ENCODE peak calls at places on chromosomes 1 and 21, in ten cellular contexts. V, N, K, U, H, I, T, A, E and L are unnamed samples.

GRCh38 chr1:36342426-36343185 is 19.2 kb upstream of the EVA1B start:
- DNase-seq in V (peak; percentile 71), K (peak; percentile 70), T (no peak), A (peak; percentile 62), E (peak; percentile 77), H (peak; percentile 63), N (peak; percentile 50), I (no peak), U (peak; percentile 62), L (peak; percentile 95)

GRCh38 chr1:112675728-112676381 is 1.4 kb downstream of the MOV10 start:
- DNase-seq in A (no peak), K (no peak), U (no peak), H (no peak), V (peak; percentile 18), T (no peak), I (no peak), E (no peak), N (no peak), L (no peak)

GRCh38 chr1:56797079-56797685 is 22.0 kb downstream of the FYB2 start:
- DNase-seq in K (no peak), E (no peak), A (no peak), I (peak; percentile 84), T (no peak), N (no peak), V (no peak), H (no peak), U (no peak), L (no peak)

GRCh38 chr1:6513296-6513928 is 21.9 kb upstream of the PLEKHG5 start:
- DNase-seq in N (peak; percentile 39), T (no peak), A (no peak), V (peak; percentile 52), H (peak; percentile 21), I (no peak), K (no peak), E (no peak), U (no peak), L (peak; percentile 98)

GRCh38 chr1:112862753-112863426 is 93.1 kb downstream of the SLC16A1 start:
- DNase-seq in N (no peak), I (no peak), A (no peak), V (no peak), K (no peak), T (no peak), U (no peak), E (no peak), H (no peak), L (peak; percentile 93)

GRCh38 chr21:36542312-36543101 is 62.6 kb upstream of the CLDN14 start:
- DNase-seq in K (no peak), N (no peak), H (peak; percentile 94), U (peak; percentile 54), A (no peak), I (peak; percentile 66), E (no peak), V (no peak), T (no peak), L (peak; percentile 92)

GRCh38 chr1:113901171-113901570 is 3.4 kb downstream of the AP4B1 start:
- DNase-seq in I (no peak), T (no peak), H (no peak), E (no peak), V (no peak), N (no peak), A (no peak), U (no peak), K (no peak), L (no peak)

GRCh38 chr21:19935459-19935858 is 1062.8 kb upstream of the NCAM2 start:
- DNase-seq in I (no peak), N (no peak), T (no peak), E (no peak), K (no peak), U (no peak), V (no peak), A (no peak), H (no peak), L (no peak)

GRCh38 chr1:179079113-179079761 is 2.6 kb upstream of the TOR3A start:
- DNase-seq in E (peak; percentile 62), H (peak; percentile 81), N (peak; percentile 78), A (no peak), K (peak; percentile 62), V (peak; percentile 87), U (peak; percentile 77), I (no peak), T (peak; percentile 70), L (peak; percentile 56)

GRCh38 chr1:39573736-39574624 is 2.6 kb downstream of the PABPC4 start:
- DNase-seq in H (no peak), V (peak; percentile 67), K (no peak), E (no peak), U (no peak), T (no peak), N (peak; percentile 32), I (no peak), A (no peak), L (peak; percentile 32)

GRCh38 chr1:181416268-181416855 is 67.0 kb upstream of the CACNA1E start:
- DNase-seq in N (no peak), E (no peak), H (no peak), V (no peak), T (no peak), I (peak; percentile 31), U (no peak), A (no peak), K (no peak), L (no peak)

GRCh38 chr1:7948950-7949349 is 8.3 kb upstream of the TNFRSF9 start:
- DNase-seq in T (peak; percentile 81), I (peak; percentile 45), V (peak; percentile 79), U (no peak), N (peak; percentile 86), H (peak; percentile 26), E (peak; percentile 49), A (no peak), K (peak; percentile 66), L (peak; percentile 86)

GRCh38 chr1:199243423-199244061 is 604.7 kb downstream of the PTPRC start:
- DNase-seq in T (no peak), I (peak; percentile 84), A (no peak), N (peak; percentile 32), K (peak; percentile 71), U (peak; percentile 63), H (peak; percentile 91), E (no peak), V (peak; percentile 32), L (peak; percentile 77)
- H3K4me3 ChIP-seq in T (no peak overlapping the region), I (no peak overlapping the region), A (no peak overlapping the region), N (no peak overlapping the region), K (no peak overlapping the region), U (no peak overlapping the region), H (no peak overlapping the region), E (no peak overlapping the region), V (no peak overlapping the region), L (no peak overlapping the region)

DNA sequence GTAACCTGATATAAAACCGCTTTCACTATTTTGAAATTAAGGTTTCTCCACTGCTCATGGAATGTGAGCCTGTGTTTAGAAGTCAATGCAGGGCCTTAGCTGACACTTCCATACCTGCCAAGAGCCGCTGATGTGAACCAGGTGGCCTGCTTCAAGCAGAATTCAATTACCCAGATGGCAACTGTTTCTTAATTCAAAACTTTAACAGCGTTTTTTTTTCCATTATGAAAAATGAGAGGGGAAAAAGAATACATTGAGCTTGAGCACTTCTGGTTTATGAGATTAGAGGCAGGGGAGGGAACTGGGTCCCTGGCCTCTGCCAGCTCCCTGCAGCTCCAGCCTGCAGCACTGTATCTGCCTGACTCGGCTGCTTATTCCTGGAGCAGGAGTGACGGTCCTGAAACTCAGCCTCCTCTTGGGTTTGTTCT is 7.7 kb upstream of the ATP1A1 start:
- DNase-seq in U (no peak), E (no peak), T (no peak), V (peak; percentile 39), I (no peak), N (no peak), A (no peak), H (no peak), K (no peak), L (no peak)
- H3K4me3 ChIP-seq in U (no peak overlapping the region), E (no peak overlapping the region), T (no peak overlapping the region), V (no peak overlapping the region), I (no peak overlapping the region), N (no peak overlapping the region), A (no peak overlapping the region), H (no peak overlapping the region), K (no peak overlapping the region), L (no peak overlapping the region)

GRCh38 chr1:18646091-18646775 is 15.6 kb downstream of the PAX7 start:
- DNase-seq in V (no peak), K (no peak), T (no peak), H (no peak), N (no peak), I (no peak), E (no peak), A (no peak), U (peak; percentile 87), L (no peak)

GRCh38 chr1:18645172-18646090 is 14.8 kb downstream of the PAX7 start:
- DNase-seq in I (no peak), N (no peak), U (peak; percentile 85), V (no peak), T (no peak), A (no peak), K (no peak), H (no peak), E (no peak), L (no peak)

GRCh38 chr1:18643154-18644012 is 12.7 kb downstream of the PAX7 start:
- DNase-seq in V (no peak), U (peak; percentile 93), K (no peak), E (no peak), H (no peak), A (no peak), T (no peak), N (no peak), I (no peak), L (peak; percentile 11)

GRCh38 chr1:18644013-18644399 is 13.4 kb downstream of the PAX7 start:
- DNase-seq in T (no peak), N (no peak), E (no peak), K (no peak), A (no peak), V (no peak), H (no peak), U (no peak), I (no peak), L (no peak)

GRCh38 chr1:18644469-18645171 is 14.0 kb downstream of the PAX7 start:
- DNase-seq in T (no peak), E (no peak), U (no peak), I (no peak), V (no peak), A (no peak), K (no peak), N (no peak), H (no peak), L (no peak)
- H3K4me3 ChIP-seq in T (no peak overlapping the region), E (no peak overlapping the region), U (no peak overlapping the region), I (no peak overlapping the region), V (no peak overlapping the region), A (no peak overlapping the region), K (no peak overlapping the region), N (no peak overlapping the region), H (no peak overlapping the region), L (no peak overlapping the region)

DNA sequence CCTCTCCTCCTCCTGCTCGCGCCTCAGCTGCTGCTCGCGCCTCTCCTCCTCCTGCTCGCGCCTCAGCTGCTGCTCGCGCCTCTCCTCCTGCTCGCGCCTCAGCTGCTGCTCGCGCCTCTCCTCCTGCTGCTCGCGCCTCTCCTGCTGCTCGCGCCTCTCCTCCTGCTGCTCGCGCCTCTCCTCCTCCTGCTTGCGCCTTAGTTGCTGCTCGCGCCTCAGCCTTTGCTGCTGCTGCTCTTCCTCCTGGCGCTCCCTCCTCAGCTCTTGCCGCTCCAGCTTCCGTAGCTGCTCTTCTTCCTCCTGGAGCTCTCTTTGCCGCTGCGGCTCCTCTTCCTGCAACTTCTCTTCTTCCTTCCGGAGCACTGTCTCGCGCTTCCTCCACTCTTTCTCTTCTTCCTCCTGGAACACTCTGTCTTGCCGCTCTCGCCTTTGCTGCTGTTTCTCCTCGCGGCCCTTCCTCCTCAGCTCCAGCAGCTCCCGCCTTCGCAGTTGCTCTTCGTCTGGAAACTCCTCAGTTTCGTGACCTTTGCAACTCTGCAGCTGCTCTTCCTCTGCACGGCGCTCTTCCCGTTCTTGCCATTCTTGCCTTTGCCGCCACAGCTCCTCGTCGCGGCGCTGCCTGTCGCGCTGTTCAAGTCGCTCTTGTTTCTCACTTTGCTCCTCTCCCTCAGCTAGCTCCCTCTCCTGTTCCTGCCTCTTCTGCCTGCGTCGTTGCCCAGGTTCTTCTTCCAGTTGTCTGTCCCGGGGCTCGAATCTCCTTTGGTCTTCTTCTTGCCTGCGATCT is 3.0 kb downstream of the TCHH start:
- DNase-seq in T (no peak), E (peak; percentile 16), N (peak; percentile 8), A (no peak), U (peak; percentile 5), K (no peak), V (peak; percentile 35), H (peak; percentile 18), I (no peak), L (peak; percentile 19)
- H3K4me3 ChIP-seq in T (peak overlapping the region; percentile 22), E (peak overlapping the region; percentile 10), N (peak overlapping the region; percentile 17), A (no peak overlapping the region), U (peak overlapping the region; percentile 19), K (peak overlapping the region; percentile 48), V (peak overlapping the region; percentile 53), H (peak overlapping the region; percentile 46), I (peak overlapping the region; percentile 4), L (peak overlapping the region; percentile 16)